ENCODE peak calls at places on chromosomes 4 and X, in ten cellular contexts. One of them, this sample, is unnamed.

GRCh38 chr4:54992266-54992665 is 133.1 kb downstream of the KDR start:
- DNase-seq in NCI-H1092: no peak
- DNase-seq in activated naive CD8-positive, alpha-beta T cell treated with anti-CD3 and anti-CD28 coated beads, Interleukin-2, amount 50 U/mL, for 16 hours: no peak
- DNase-seq in RWPE1: no peak
- DNase-seq in PC-3: no peak
- DNase-seq in T follicular helper cell: no peak
- DNase-seq in iris pigment epithelial cell: no peak
- DNase-seq in pancreas: no peak
- DNase-seq in NCI-H1694 treated with DMSO at 0.1 percent for 48 hours: no peak
- DNase-seq in nucleus accumbens: no peak
- DNase-seq in this sample: no peak

GRCh38 chr4:33062155-33062554 is 2342.0 kb downstream of the PCDH7 start:
- DNase-seq in NCI-H1092: no peak
- DNase-seq in activated naive CD8-positive, alpha-beta T cell treated with anti-CD3 and anti-CD28 coated beads, Interleukin-2, amount 50 U/mL, for 16 hours: no peak
- DNase-seq in RWPE1: no peak
- DNase-seq in PC-3: no peak
- DNase-seq in T follicular helper cell: no peak
- DNase-seq in iris pigment epithelial cell: peak; percentile 10
- DNase-seq in pancreas: no peak
- DNase-seq in NCI-H1694 treated with DMSO at 0.1 percent for 48 hours: no peak
- DNase-seq in nucleus accumbens: no peak
- DNase-seq in this sample: no peak

GRCh38 chr4:80079255-80079923 is 6.4 kb upstream of the ANTXR2 start:
- DNase-seq in NCI-H1092: no peak
- DNase-seq in activated naive CD8-positive, alpha-beta T cell treated with anti-CD3 and anti-CD28 coated beads, Interleukin-2, amount 50 U/mL, for 16 hours: no peak
- DNase-seq in RWPE1: no peak
- DNase-seq in PC-3: no peak
- DNase-seq in T follicular helper cell: no peak
- DNase-seq in iris pigment epithelial cell: no peak
- DNase-seq in pancreas: no peak
- DNase-seq in NCI-H1694 treated with DMSO at 0.1 percent for 48 hours: no peak
- DNase-seq in nucleus accumbens: no peak
- DNase-seq in this sample: no peak

GRCh38 chr4:12884846-12885796 is 599.0 kb downstream of the RAB28 start:
- DNase-seq in NCI-H1092: no peak
- DNase-seq in activated naive CD8-positive, alpha-beta T cell treated with anti-CD3 and anti-CD28 coated beads, Interleukin-2, amount 50 U/mL, for 16 hours: no peak
- DNase-seq in RWPE1: no peak
- DNase-seq in PC-3: no peak
- DNase-seq in T follicular helper cell: no peak
- DNase-seq in iris pigment epithelial cell: no peak
- DNase-seq in pancreas: no peak
- DNase-seq in NCI-H1694 treated with DMSO at 0.1 percent for 48 hours: no peak
- DNase-seq in nucleus accumbens: no peak
- DNase-seq in this sample: no peak

GRCh38 chr4:185456131-185456530 is 15.4 kb downstream of the CCDC110 start:
- DNase-seq in NCI-H1092: no peak
- DNase-seq in activated naive CD8-positive, alpha-beta T cell treated with anti-CD3 and anti-CD28 coated beads, Interleukin-2, amount 50 U/mL, for 16 hours: no peak
- DNase-seq in RWPE1: no peak
- DNase-seq in PC-3: no peak
- DNase-seq in T follicular helper cell: no peak
- DNase-seq in iris pigment epithelial cell: no peak
- DNase-seq in pancreas: no peak
- DNase-seq in NCI-H1694 treated with DMSO at 0.1 percent for 48 hours: no peak
- DNase-seq in nucleus accumbens: no peak
- DNase-seq in this sample: no peak

GRCh38 chrX:13048265-13048664 is 3.8 kb upstream of the FAM9C start:
- DNase-seq in NCI-H1092: peak; percentile 1
- DNase-seq in activated naive CD8-positive, alpha-beta T cell treated with anti-CD3 and anti-CD28 coated beads, Interleukin-2, amount 50 U/mL, for 16 hours: no peak
- DNase-seq in RWPE1: no peak
- DNase-seq in PC-3: peak; percentile 62
- DNase-seq in T follicular helper cell: no peak
- DNase-seq in iris pigment epithelial cell: peak; percentile 78
- DNase-seq in pancreas: no peak
- DNase-seq in NCI-H1694 treated with DMSO at 0.1 percent for 48 hours: peak; percentile 75
- DNase-seq in nucleus accumbens: no peak
- DNase-seq in this sample: no peak

GRCh38 chr4:71713611-71714203 is 70.2 kb downstream of the GC start:
- DNase-seq in NCI-H1092: peak; percentile 31
- DNase-seq in activated naive CD8-positive, alpha-beta T cell treated with anti-CD3 and anti-CD28 coated beads, Interleukin-2, amount 50 U/mL, for 16 hours: no peak
- DNase-seq in RWPE1: peak; percentile 20
- DNase-seq in PC-3: peak; percentile 79
- DNase-seq in T follicular helper cell: no peak
- DNase-seq in iris pigment epithelial cell: peak; percentile 65
- DNase-seq in pancreas: no peak
- DNase-seq in NCI-H1694 treated with DMSO at 0.1 percent for 48 hours: peak; percentile 49
- DNase-seq in nucleus accumbens: no peak
- DNase-seq in this sample: peak; percentile 23

GRCh38 chr4:182453830-182454229 is 210.6 kb downstream of the TENM3 start:
- DNase-seq in NCI-H1092: no peak
- DNase-seq in activated naive CD8-positive, alpha-beta T cell treated with anti-CD3 and anti-CD28 coated beads, Interleukin-2, amount 50 U/mL, for 16 hours: no peak
- DNase-seq in RWPE1: no peak
- DNase-seq in PC-3: no peak
- DNase-seq in T follicular helper cell: no peak
- DNase-seq in iris pigment epithelial cell: no peak
- DNase-seq in pancreas: no peak
- DNase-seq in NCI-H1694 treated with DMSO at 0.1 percent for 48 hours: no peak
- DNase-seq in nucleus accumbens: no peak
- DNase-seq in this sample: no peak

GRCh38 chr4:168632246-168632832 is 135.5 kb downstream of the PALLD start:
- DNase-seq in NCI-H1092: no peak
- DNase-seq in activated naive CD8-positive, alpha-beta T cell treated with anti-CD3 and anti-CD28 coated beads, Interleukin-2, amount 50 U/mL, for 16 hours: no peak
- DNase-seq in RWPE1: no peak
- DNase-seq in PC-3: peak; percentile 43
- DNase-seq in T follicular helper cell: no peak
- DNase-seq in iris pigment epithelial cell: no peak
- DNase-seq in pancreas: no peak
- DNase-seq in NCI-H1694 treated with DMSO at 0.1 percent for 48 hours: no peak
- DNase-seq in nucleus accumbens: no peak
- DNase-seq in this sample: no peak

GRCh38 chrX:152989292-152989658 is 4.6 kb downstream of the PNMA5 start:
- DNase-seq in NCI-H1092: no peak
- DNase-seq in activated naive CD8-positive, alpha-beta T cell treated with anti-CD3 and anti-CD28 coated beads, Interleukin-2, amount 50 U/mL, for 16 hours: no peak
- DNase-seq in RWPE1: no peak
- DNase-seq in PC-3: no peak
- DNase-seq in T follicular helper cell: no peak
- DNase-seq in iris pigment epithelial cell: peak; percentile 11
- DNase-seq in pancreas: no peak
- DNase-seq in NCI-H1694 treated with DMSO at 0.1 percent for 48 hours: no peak
- DNase-seq in nucleus accumbens: no peak
- DNase-seq in this sample: no peak

GRCh38 chr4:115229873-115230272 is 116.5 kb upstream of the NDST4 start:
- DNase-seq in NCI-H1092: no peak
- DNase-seq in activated naive CD8-positive, alpha-beta T cell treated with anti-CD3 and anti-CD28 coated beads, Interleukin-2, amount 50 U/mL, for 16 hours: no peak
- DNase-seq in RWPE1: no peak
- DNase-seq in PC-3: no peak
- DNase-seq in T follicular helper cell: no peak
- DNase-seq in iris pigment epithelial cell: no peak
- DNase-seq in pancreas: no peak
- DNase-seq in NCI-H1694 treated with DMSO at 0.1 percent for 48 hours: no peak
- DNase-seq in nucleus accumbens: no peak
- DNase-seq in this sample: no peak

GRCh38 chr4:53014881-53015280 is 152.8 kb downstream of the RASL11B start:
- DNase-seq in NCI-H1092: no peak
- DNase-seq in activated naive CD8-positive, alpha-beta T cell treated with anti-CD3 and anti-CD28 coated beads, Interleukin-2, amount 50 U/mL, for 16 hours: no peak
- DNase-seq in RWPE1: no peak
- DNase-seq in PC-3: no peak
- DNase-seq in T follicular helper cell: no peak
- DNase-seq in iris pigment epithelial cell: no peak
- DNase-seq in pancreas: no peak
- DNase-seq in NCI-H1694 treated with DMSO at 0.1 percent for 48 hours: no peak
- DNase-seq in nucleus accumbens: no peak
- DNase-seq in this sample: no peak

GRCh38 chrX:83508006-83508405 is at the start of gene POU3F4:
- DNase-seq in NCI-H1092: no peak
- DNase-seq in activated naive CD8-positive, alpha-beta T cell treated with anti-CD3 and anti-CD28 coated beads, Interleukin-2, amount 50 U/mL, for 16 hours: no peak
- DNase-seq in RWPE1: no peak
- DNase-seq in PC-3: no peak
- DNase-seq in T follicular helper cell: no peak
- DNase-seq in iris pigment epithelial cell: no peak
- DNase-seq in pancreas: peak; percentile 25
- DNase-seq in NCI-H1694 treated with DMSO at 0.1 percent for 48 hours: no peak
- DNase-seq in nucleus accumbens: peak; percentile 60
- DNase-seq in this sample: no peak

GRCh38 chr4:113623274-113623894 is 138.2 kb downstream of the CAMK2D start:
- DNase-seq in NCI-H1092: no peak
- DNase-seq in activated naive CD8-positive, alpha-beta T cell treated with anti-CD3 and anti-CD28 coated beads, Interleukin-2, amount 50 U/mL, for 16 hours: no peak
- DNase-seq in RWPE1: no peak
- DNase-seq in PC-3: no peak
- DNase-seq in T follicular helper cell: no peak
- DNase-seq in iris pigment epithelial cell: no peak
- DNase-seq in pancreas: no peak
- DNase-seq in NCI-H1694 treated with DMSO at 0.1 percent for 48 hours: no peak
- DNase-seq in nucleus accumbens: no peak
- DNase-seq in this sample: no peak

GRCh38 chr4:21476753-21477152 is 471.8 kb downstream of the KCNIP4 start:
- DNase-seq in NCI-H1092: no peak
- DNase-seq in activated naive CD8-positive, alpha-beta T cell treated with anti-CD3 and anti-CD28 coated beads, Interleukin-2, amount 50 U/mL, for 16 hours: no peak
- DNase-seq in RWPE1: no peak
- DNase-seq in PC-3: peak; percentile 26
- DNase-seq in T follicular helper cell: no peak
- DNase-seq in iris pigment epithelial cell: peak; percentile 15
- DNase-seq in pancreas: no peak
- DNase-seq in NCI-H1694 treated with DMSO at 0.1 percent for 48 hours: no peak
- DNase-seq in nucleus accumbens: no peak
- DNase-seq in this sample: no peak

This sample was measured in CD4-positive, CD25-positive, alpha-beta regulatory T cell.